ENCODE peak calls at places on chromosomes 4 and X, in five cellular contexts. C, T, Q, A and G are unnamed samples.
A peak's percentile ranks its signal among the peaks of the same experiment; 100 is the strongest.

GRCh38 chrX:66200050-66200664 is 36.1 kb downstream of the HEPH start:
- DNase-seq in Q (no peak), A (no peak), C (no peak), T (no peak), G (peak; percentile 17)

GRCh38 chr4:31307026-31307425 is 586.9 kb downstream of the PCDH7 start:
- DNase-seq in C (no peak), T (no peak), A (no peak), Q (no peak), G (no peak)

GRCh38 chr4:127810551-127810950 is 28.4 kb downstream of the HSPA4L start:
- DNase-seq in C (no peak), T (no peak), Q (no peak), A (no peak), G (no peak)

GRCh38 chr4:33262809-33263208 is 2542.6 kb downstream of the PCDH7 start:
- DNase-seq in T (no peak), C (peak; percentile 3), Q (no peak), A (no peak), G (no peak)

GRCh38 chr4:82491251-82491960 is 61.0 kb downstream of the ENOPH1 start:
- DNase-seq in T (no peak), Q (no peak), C (no peak), A (no peak), G (no peak)

GRCh38 chr4:103994059-103994458 is 274.3 kb upstream of the TACR3 start:
- DNase-seq in A (peak; percentile 10), C (no peak), T (no peak), Q (no peak), G (no peak)

GRCh38 chr4:128830906-128831525 is 21.5 kb downstream of the JADE1 start:
- DNase-seq in C (no peak), A (no peak), Q (no peak), T (no peak), G (no peak)

GRCh38 chr4:138910201-138910913 is 105.2 kb upstream of the NOCT start:
- DNase-seq in A (no peak), T (peak; percentile 19), C (peak; percentile 17), Q (peak; percentile 52), G (no peak)

DNA sequence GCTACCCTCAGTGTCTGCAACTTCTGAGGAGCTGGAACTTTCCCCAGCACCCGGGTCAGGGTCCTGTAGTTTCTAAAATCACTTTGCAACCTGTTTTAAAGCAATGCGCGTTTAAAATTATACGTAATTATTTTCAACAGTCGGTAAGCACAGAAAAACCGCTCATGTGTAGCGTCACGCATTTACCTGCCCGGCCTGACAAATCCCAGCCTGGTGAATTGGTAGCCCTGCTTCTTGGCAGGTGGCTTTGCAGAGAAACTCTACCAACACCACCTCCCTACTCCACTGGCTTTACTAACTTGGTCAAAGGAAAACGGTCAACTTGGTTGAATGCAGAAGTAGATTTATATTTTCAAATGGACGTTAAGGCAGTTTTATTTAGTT is 651 bp downstream of the BANK1 start:
- DNase-seq in Q (no peak), C (no peak), A (no peak), T (no peak), G (no peak)
- TF ChIP-seq FOXM1 in Q (no peak), C (no peak), A (no peak), T (no peak), G (no peak)

GRCh38 chr4:52510939-52511583 is 148.0 kb downstream of the USP46 start:
- DNase-seq in C (no peak), Q (no peak), A (no peak), T (no peak), G (no peak)
- TF ChIP-seq FOXM1 in C (no peak), Q (no peak), A (no peak), T (no peak), G (no peak)

DNA sequence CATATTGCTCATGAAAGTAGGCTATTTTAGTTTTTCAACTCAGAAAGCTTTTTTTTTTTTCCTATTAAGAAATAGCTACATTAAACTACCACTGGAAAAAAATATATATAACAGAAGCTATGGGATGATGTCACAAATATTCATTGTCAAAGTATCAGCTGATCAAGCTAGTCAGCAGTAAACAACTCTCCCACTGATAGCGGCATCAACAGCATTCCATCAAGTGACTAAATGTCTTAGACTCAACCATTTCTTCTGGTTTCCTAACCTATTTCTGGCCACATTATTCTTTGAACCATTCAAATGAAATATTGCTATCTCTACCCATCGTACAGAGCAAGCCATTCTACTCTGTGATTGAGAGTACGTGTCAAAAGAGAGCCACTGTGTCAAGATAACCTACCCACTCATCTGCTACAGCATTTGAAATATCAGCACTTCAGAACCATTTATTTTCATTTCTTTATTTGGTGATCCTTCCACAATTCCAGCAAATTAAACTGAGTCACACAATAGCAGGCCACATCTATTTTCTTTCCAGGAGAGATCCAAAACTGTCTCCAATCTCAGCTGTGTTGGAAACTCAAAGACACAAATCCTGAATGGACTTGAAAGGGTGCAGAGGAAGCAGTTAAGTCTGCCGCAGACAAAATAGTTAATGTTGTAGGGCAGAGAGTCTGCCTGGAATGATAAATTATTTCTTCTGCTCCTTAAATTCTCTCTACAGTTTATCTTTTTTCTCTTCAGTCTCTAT is 365.0 kb downstream of the PDGFC start:
- DNase-seq in A (no peak), Q (no peak), T (no peak), C (no peak), G (no peak)
- TF ChIP-seq FOXM1 in A (no peak), Q (no peak), T (no peak), C (no peak), G (no peak)

DNA sequence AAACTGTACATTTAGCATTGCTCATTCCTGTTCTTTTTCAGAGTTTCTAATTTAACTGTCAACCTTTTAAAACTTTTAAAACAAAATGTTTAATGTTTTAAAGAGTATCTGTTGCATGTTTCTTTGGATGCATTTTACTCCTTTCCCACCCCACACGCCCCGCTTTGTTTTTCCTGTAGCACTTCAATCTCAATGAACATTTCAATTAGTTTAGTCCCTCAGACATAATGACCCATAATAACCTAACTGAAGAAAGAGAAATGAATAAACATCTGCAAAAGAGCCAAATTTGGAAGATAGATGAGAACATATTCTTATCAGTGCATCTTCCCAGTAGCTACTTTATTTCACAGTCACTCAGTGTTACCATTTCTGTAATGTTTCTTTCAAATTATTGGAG is 7.5 kb downstream of the PCDH10 start:
- DNase-seq in T (no peak), C (no peak), Q (no peak), A (no peak), G (no peak)
- TF ChIP-seq FOXM1 in T (no peak), C (no peak), Q (no peak), A (no peak), G (no peak)

GRCh38 chr4:113659127-113659526 is 102.4 kb downstream of the CAMK2D start:
- DNase-seq in C (no peak), Q (no peak), T (no peak), A (peak; percentile 62), G (no peak)

GRCh38 chr4:113653871-113654270 is 107.7 kb downstream of the CAMK2D start:
- DNase-seq in Q (no peak), T (no peak), C (no peak), A (no peak), G (no peak)

DNA sequence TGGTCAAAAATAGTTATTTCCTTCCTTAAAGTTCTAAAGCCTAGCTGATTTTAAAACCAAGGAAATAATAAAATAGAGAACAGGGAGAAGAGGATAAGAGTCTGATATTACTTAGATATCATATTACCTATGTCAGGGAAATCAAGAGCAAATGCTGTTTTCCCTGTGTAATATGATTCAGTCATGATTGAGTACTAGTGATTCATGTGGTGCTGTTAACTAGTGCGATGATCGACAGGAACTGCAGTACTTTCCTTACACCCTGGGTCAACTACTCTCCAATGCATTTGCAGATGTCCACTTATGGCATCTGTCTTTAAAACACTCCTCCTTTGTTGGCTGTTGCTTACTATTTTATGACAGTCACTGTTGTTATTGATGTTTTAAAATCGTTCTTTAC is 103.7 kb downstream of the CAMK2D start:
- DNase-seq in C (no peak), A (no peak), T (no peak), Q (no peak), G (no peak)
- TF ChIP-seq FOXM1 in C (no peak), A (no peak), T (no peak), Q (no peak), G (no peak)

GRCh38 chrX:109362101-109362500 is 119.8 kb downstream of the GUCY2F start:
- DNase-seq in T (no peak), C (no peak), Q (no peak), A (no peak), G (no peak)

GRCh38 chrX:109356684-109357083 is 125.2 kb downstream of the GUCY2F start:
- DNase-seq in C (no peak), T (no peak), A (no peak), Q (no peak), G (no peak)

GRCh38 chrX:109357714-109358113 is 124.2 kb downstream of the GUCY2F start:
- DNase-seq in A (no peak), T (no peak), Q (no peak), C (no peak), G (no peak)

DNA sequence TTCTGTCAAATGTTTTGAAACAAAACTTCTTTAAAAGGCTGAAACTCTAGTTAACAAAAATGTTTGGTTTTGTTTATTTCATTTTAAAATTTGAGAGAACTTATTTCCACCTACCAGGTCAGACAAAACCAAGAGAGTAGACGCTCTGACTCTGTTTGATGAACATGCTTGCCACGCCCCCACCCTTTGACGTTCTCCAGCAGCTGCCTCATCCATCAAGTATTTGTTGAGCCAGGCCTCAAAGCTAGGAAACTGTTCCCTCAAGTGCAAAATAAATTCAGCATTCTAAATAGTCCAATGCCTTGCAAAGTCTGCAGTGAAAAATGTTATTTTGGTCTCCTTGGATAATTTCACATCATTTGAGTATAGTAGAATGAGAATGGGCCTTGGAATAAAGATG is 121.6 kb downstream of the GUCY2F start:
- DNase-seq in A (no peak), C (no peak), Q (no peak), T (no peak), G (no peak)
- TF ChIP-seq FOXM1 in A (no peak), C (no peak), Q (no peak), T (no peak), G (no peak)

DNA sequence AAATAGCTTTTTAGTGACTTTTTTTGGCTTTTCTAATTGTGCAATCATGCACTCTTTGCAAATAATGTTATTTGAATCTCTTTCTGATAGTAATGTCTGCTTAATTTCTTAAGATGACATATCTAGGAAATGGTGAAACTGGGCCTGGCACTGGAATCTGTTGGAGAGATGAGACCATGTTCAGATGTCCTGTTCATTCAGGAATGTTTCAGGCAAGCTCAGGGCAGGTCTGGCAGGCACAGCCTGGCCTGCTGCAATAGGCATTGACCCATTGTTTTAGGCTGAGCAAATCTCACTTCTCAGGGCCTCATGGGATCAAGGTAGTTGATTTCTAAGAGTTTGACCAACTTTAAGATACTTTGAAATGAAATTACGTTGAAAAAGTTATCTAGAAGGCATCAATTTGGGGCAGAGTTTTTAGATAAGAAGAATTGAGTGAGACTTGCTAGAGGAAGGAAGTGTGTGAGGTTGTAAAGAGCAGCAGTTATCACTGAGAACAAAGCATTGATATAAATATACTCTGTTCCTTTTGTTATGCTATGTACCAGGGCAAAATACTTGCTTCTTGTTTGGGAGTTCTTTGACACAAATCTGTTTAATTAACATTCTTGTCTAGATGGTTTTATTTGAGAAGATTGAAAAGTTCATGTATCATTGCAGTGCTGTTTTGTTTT is 133.0 kb upstream of the LEF1 start:
- DNase-seq in Q (no peak), C (no peak), T (no peak), A (no peak), G (no peak)
- TF ChIP-seq FOXM1 in Q (no peak), C (no peak), T (no peak), A (no peak), G (no peak)

DNA sequence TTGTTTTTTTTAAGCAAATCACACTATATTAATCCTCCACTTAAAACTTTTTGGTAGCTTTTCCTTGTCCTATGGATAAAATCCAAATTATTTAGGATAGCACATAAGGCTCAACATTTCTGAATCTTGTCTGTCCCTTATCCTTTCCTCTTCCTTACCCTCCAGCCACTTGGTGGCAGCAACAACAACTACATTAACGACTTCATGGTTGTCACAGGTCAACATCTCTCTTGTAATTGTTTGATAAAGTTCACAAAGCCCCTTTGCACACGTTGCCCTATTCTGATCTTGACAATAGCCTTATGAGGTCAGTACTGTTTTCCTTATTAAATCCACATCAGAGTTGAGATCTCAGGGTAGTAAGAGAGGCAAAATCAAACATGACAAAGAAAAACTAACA is 269.0 kb upstream of the PABPC4L start:
- DNase-seq in C (peak; percentile 11), A (peak; percentile 16), T (no peak), Q (no peak), G (no peak)
- TF ChIP-seq FOXM1 in C (no peak), A (no peak), T (no peak), Q (no peak), G (no peak)